ENCODE peak calls at places on chromosomes 1 and 21, in eight cellular contexts. L is midbrain, E is Calu3, H is Caco-2, D is uterus, S is anterior cingulate cortex, X is T-helper 1 cell, M is HT1080. T is an unnamed sample.

GRCh38 chr21:38140192-38140905 is 116.4 kb upstream of the KCNJ15 start:
- DNase-seq in L (peak), E (no peak), H (no peak), D (no peak), S (peak), X (no peak), M (no peak), T (peak)

GRCh38 chr1:114558548-114558947 is 22.9 kb downstream of the BCAS2 start:
- DNase-seq in L (peak), E (no peak), H (no peak), D (no peak), S (no peak), X (no peak), M (no peak), T (no peak)

GRCh38 chr1:225596152-225596551 is 56.8 kb downstream of the ENAH start:
- DNase-seq in L (no peak), E (no peak), H (no peak), D (no peak), S (no peak), X (no peak), M (peak), T (no peak)

GRCh38 chr1:6603424-6603850 is 768 bp upstream of the KLHL21 start:
- DNase-seq in L (no peak), E (no peak), H (peak), D (peak), S (no peak), X (no peak), M (no peak), T (peak)

GRCh38 chr1:225849905-225850304 is 32.3 kb downstream of the TMEM63A start:
- DNase-seq in L (no peak), E (no peak), H (no peak), D (peak), S (no peak), X (no peak), M (no peak), T (peak)

GRCh38 chr1:109790735-109791494 is 27.2 kb upstream of the EPS8L3 start:
- DNase-seq in L (peak), E (no peak), H (no peak), D (peak), S (no peak), X (peak), M (peak), T (peak)

GRCh38 chr1:64754166-64754565 is 9.3 kb downstream of the RAVER2 start:
- DNase-seq in L (no peak), E (no peak), H (no peak), D (no peak), S (no peak), X (no peak), M (no peak), T (no peak)

GRCh38 chr1:17084787-17085186 is 31.0 kb upstream of the SDHB start:
- DNase-seq in L (no peak), E (no peak), H (no peak), D (no peak), S (no peak), X (no peak), M (no peak), T (no peak)

GRCh38 chr1:40915581-40915980 is 53.4 kb upstream of the CITED4 start:
- DNase-seq in L (no peak), E (no peak), H (no peak), D (no peak), S (no peak), X (no peak), M (no peak), T (no peak)

GRCh38 chr1:110455151-110455550 is 4.2 kb downstream of the PROK1 start:
- DNase-seq in L (no peak), E (no peak), H (no peak), D (no peak), S (no peak), X (no peak), M (no peak), T (no peak)

GRCh38 chr1:175195281-175195680 is 2.7 kb upstream of the KIAA0040 start:
- DNase-seq in L (no peak), E (no peak), H (no peak), D (no peak), S (no peak), X (no peak), M (no peak), T (no peak)

GRCh38 chr1:187862506-187862905 is 1033.8 kb downstream of the PLA2G4A start:
- DNase-seq in L (no peak), E (no peak), H (no peak), D (no peak), S (no peak), X (no peak), M (no peak), T (no peak)

GRCh38 chr1:201329286-201329685 is 46.0 kb downstream of the PKP1 start:
- DNase-seq in L (no peak), E (no peak), H (no peak), D (no peak), S (no peak), X (no peak), M (no peak), T (no peak)

GRCh38 chr1:201172999-201173610 is 17.5 kb upstream of the IGFN1 start:
- DNase-seq in L (no peak), E (no peak), H (no peak), D (no peak), S (no peak), X (no peak), M (peak), T (no peak)

GRCh38 chr1:47963568-47963973 is 33.6 kb downstream of the TRABD2B start:
- DNase-seq in L (no peak), E (no peak), H (no peak), D (no peak), S (no peak), X (no peak), M (no peak), T (no peak)

GRCh38 chr1:63116016-63116415 is 206.4 kb upstream of the FOXD3 start:
- DNase-seq in L (no peak), E (no peak), H (no peak), D (no peak), S (no peak), X (no peak), M (peak), T (no peak)

GRCh38 chr1:235972316-235973090 is 92.4 kb downstream of the NID1 start:
- DNase-seq in L (no peak), E (no peak), H (no peak), D (no peak), S (no peak), X (no peak), M (peak), T (no peak)

GRCh38 chr1:54149734-54150133 is 3.1 kb downstream of the CDCP2 start:
- DNase-seq in L (no peak), E (no peak), H (no peak), D (no peak), S (no peak), X (no peak), M (no peak), T (no peak)

GRCh38 chr1:181086926-181087325 is 1.6 kb upstream of the IER5 start:
- DNase-seq in L (no peak), E (no peak), H (no peak), D (no peak), S (no peak), X (no peak), M (peak), T (no peak)

GRCh38 chr1:230197644-230198567 is 130.9 kb downstream of the GALNT2 start:
- DNase-seq in L (no peak), E (no peak), H (no peak), D (no peak), S (no peak), X (no peak), M (no peak), T (no peak)

GRCh38 chr1:211345719-211346118 is 19.1 kb downstream of the TRAF5 start:
- DNase-seq in L (no peak), E (no peak), H (no peak), D (no peak), S (no peak), X (no peak), M (no peak), T (no peak)

GRCh38 chr1:86356247-86356646 is 39.9 kb downstream of the ODF2L start:
- DNase-seq in L (no peak), E (no peak), H (no peak), D (no peak), S (no peak), X (no peak), M (no peak), T (no peak)

GRCh38 chr1:37479255-37480124 is 5.1 kb downstream of the ZC3H12A start:
- DNase-seq in L (no peak), E (peak), H (peak), D (peak), S (no peak), X (peak), M (peak), T (peak)

GRCh38 chr1:171226757-171227370 is 21.4 kb upstream of the FMO1 start:
- DNase-seq in L (peak), E (peak), H (peak), D (no peak), S (peak), X (no peak), M (peak), T (peak)

GRCh38 chr21:46390603-46391545 is 66.9 kb downstream of the PCNT start:
- DNase-seq in L (no peak), E (no peak), H (no peak), D (no peak), S (no peak), X (no peak), M (no peak), T (no peak)

GRCh38 chr21:42846221-42846620 is 33.1 kb downstream of the WDR4 start:
- DNase-seq in L (no peak), E (no peak), H (no peak), D (no peak), S (no peak), X (no peak), M (no peak), T (no peak)

GRCh38 chr1:241591317-241591716 is 48.9 kb downstream of the CHML start:
- DNase-seq in L (no peak), E (peak), H (peak), D (no peak), S (no peak), X (no peak), M (peak), T (no peak)

GRCh38 chr1:205317311-205317917 is 4.1 kb downstream of the NUAK2 start:
- DNase-seq in L (peak), E (peak), H (no peak), D (peak), S (peak), X (no peak), M (peak), T (peak)

GRCh38 chr21:31992391-31992790 is 119.6 kb downstream of the HUNK start:
- DNase-seq in L (no peak), E (no peak), H (no peak), D (no peak), S (peak), X (no peak), M (no peak), T (no peak)

GRCh38 chr1:119554188-119554587 is 47.2 kb downstream of the HSD3B1 start:
- DNase-seq in L (peak), E (no peak), H (no peak), D (no peak), S (no peak), X (no peak), M (peak), T (no peak)